ENCODE peak calls at places on chromosomes 6 and 20, in five cellular contexts. V, E, S, K and X are unnamed samples.

GRCh38 chr6:27495386-27496135 is 22.7 kb upstream of the ZNF184 start:
- DNase-seq in V (peak; percentile 33), E (peak; percentile 59), S (peak; percentile 87), K (no peak), X (peak; percentile 81)

GRCh38 chr20:46709459-46710148 is at the start of gene SLC2A10:
- DNase-seq in V (peak; percentile 71), E (peak; percentile 51), S (no peak), K (no peak), X (peak; percentile 72)

GRCh38 chr6:42431356-42431755 is 20.4 kb downstream of the TRERF1 start:
- DNase-seq in V (no peak), E (no peak), S (no peak), K (no peak), X (no peak)

GRCh38 chr6:119879731-119880130 is 530.2 kb upstream of the MAN1A1 start:
- DNase-seq in V (no peak), E (no peak), S (no peak), K (no peak), X (peak; percentile 49)

GRCh38 chr6:16679050-16679449 is 82.2 kb downstream of the ATXN1 start:
- DNase-seq in V (no peak), E (no peak), S (no peak), K (no peak), X (no peak)

GRCh38 chr6:106141441-106142237 is 55.5 kb downstream of the PRDM1 start:
- DNase-seq in V (peak; percentile 55), E (no peak), S (peak; percentile 60), K (peak; percentile 61), X (no peak)

GRCh38 chr20:62523473-62524203 is 47.8 kb upstream of the GATA5 start:
- DNase-seq in V (no peak), E (no peak), S (no peak), K (peak; percentile 69), X (no peak)

GRCh38 chr6:43771858-43772570 is 2.0 kb downstream of the VEGFA start:
- DNase-seq in V (peak; percentile 51), E (peak; percentile 55), S (no peak), K (peak; percentile 82), X (no peak)

GRCh38 chr6:169810066-169810989 is 58.9 kb downstream of the ERMARD start:
- DNase-seq in V (no peak), E (no peak), S (peak; percentile 18), K (peak; percentile 61), X (no peak)

GRCh38 chr6:133701633-133702331 is 187.1 kb upstream of the TCF21 start:
- DNase-seq in V (peak; percentile 7), E (no peak), S (peak; percentile 17), K (no peak), X (no peak)

GRCh38 chr6:14502551-14502950 is 385.0 kb downstream of the CD83 start:
- DNase-seq in V (no peak), E (no peak), S (peak; percentile 63), K (no peak), X (no peak)

GRCh38 chr6:169045486-169045885 is 208.2 kb downstream of the THBS2 start:
- DNase-seq in V (no peak), E (no peak), S (no peak), K (no peak), X (no peak)

GRCh38 chr6:8082954-8083858 is 19.0 kb upstream of the BLOC1S5 start:
- DNase-seq in V (no peak), E (no peak), S (peak; percentile 98), K (no peak), X (peak; percentile 45)

GRCh38 chr6:11804135-11804534 is 25.5 kb upstream of the ADTRP start:
- DNase-seq in V (no peak), E (no peak), S (no peak), K (no peak), X (peak; percentile 23)

GRCh38 chr6:75882734-75883133 is 133.7 kb downstream of the MYO6 start:
- DNase-seq in V (no peak), E (no peak), S (peak; percentile 78), K (no peak), X (peak; percentile 49)

GRCh38 chr6:170042086-170042485 is 248.8 kb downstream of the DLL1 start:
- DNase-seq in V (no peak), E (no peak), S (no peak), K (no peak), X (no peak)

GRCh38 chr6:73969982-73970960 is 274.3 kb downstream of the CD109 start:
- DNase-seq in V (peak; percentile 57), E (peak; percentile 27), S (peak; percentile 70), K (peak; percentile 79), X (peak; percentile 11)

GRCh38 chr6:7911345-7911725 is 747 bp upstream of the TXNDC5 start:
- DNase-seq in V (no peak), E (no peak), S (peak; percentile 64), K (no peak), X (peak; percentile 89)

GRCh38 chr6:143940011-143940597 is 68.0 kb downstream of the PLAGL1 start:
- DNase-seq in V (peak; percentile 59), E (peak; percentile 21), S (peak; percentile 62), K (peak; percentile 86), X (peak; percentile 74)

GRCh38 chr6:39211183-39211582 is 18.1 kb downstream of the KCNK5 start:
- DNase-seq in V (no peak), E (no peak), S (no peak), K (no peak), X (no peak)

GRCh38 chr6:37039958-37040357 is 34.5 kb downstream of the FGD2 start:
- DNase-seq in V (no peak), E (no peak), S (no peak), K (no peak), X (no peak)

GRCh38 chr6:19287928-19288327 is 549.2 kb upstream of the ID4 start:
- DNase-seq in V (no peak), E (no peak), S (no peak), K (no peak), X (no peak)

GRCh38 chr6:158518196-158519127 is 41.4 kb upstream of the TMEM181 start:
- DNase-seq in V (peak; percentile 56), E (peak; percentile 23), S (peak; percentile 77), K (peak; percentile 92), X (peak; percentile 69)

GRCh38 chr6:22271044-22271443 is 25.8 kb downstream of the PRL start:
- DNase-seq in V (no peak), E (no peak), S (no peak), K (no peak), X (no peak)

GRCh38 chr20:52974155-52974554 is 2.0 kb downstream of the TSHZ2 start:
- DNase-seq in V (no peak), E (no peak), S (no peak), K (no peak), X (no peak)

GRCh38 chr20:52972190-52972937 is at the start of gene TSHZ2:
- DNase-seq in V (peak; percentile 77), E (peak; percentile 55), S (peak; percentile 50), K (no peak), X (no peak)

GRCh38 chr20:52972965-52973819 is 1.0 kb downstream of the TSHZ2 start:
- DNase-seq in V (peak; percentile 69), E (no peak), S (no peak), K (no peak), X (no peak)

GRCh38 chr20:52971498-52972189 is 514 bp upstream of the TSHZ2 start:
- DNase-seq in V (no peak), E (no peak), S (no peak), K (no peak), X (no peak)

GRCh38 chr20:52975024-52975732 is 3.0 kb downstream of the TSHZ2 start:
- DNase-seq in V (peak; percentile 47), E (no peak), S (peak; percentile 56), K (no peak), X (no peak)
- H3K27me3 ChIP-seq in V (no peaks in the 10 kb centered on the region), E (peaks cover 17% of the 10 kb centered on the region), S (no peaks in the 10 kb centered on the region), K (no peaks in the 10 kb centered on the region), X (peaks cover 15% of the 10 kb centered on the region)

GRCh38 chr6:115216835-115217234 is 843.9 kb downstream of the FRK start:
- DNase-seq in V (no peak), E (no peak), S (no peak), K (no peak), X (no peak)

GRCh38 chr6:115219645-115220044 is 841.0 kb downstream of the FRK start:
- DNase-seq in V (no peak), E (no peak), S (no peak), K (no peak), X (no peak)

DNA sequence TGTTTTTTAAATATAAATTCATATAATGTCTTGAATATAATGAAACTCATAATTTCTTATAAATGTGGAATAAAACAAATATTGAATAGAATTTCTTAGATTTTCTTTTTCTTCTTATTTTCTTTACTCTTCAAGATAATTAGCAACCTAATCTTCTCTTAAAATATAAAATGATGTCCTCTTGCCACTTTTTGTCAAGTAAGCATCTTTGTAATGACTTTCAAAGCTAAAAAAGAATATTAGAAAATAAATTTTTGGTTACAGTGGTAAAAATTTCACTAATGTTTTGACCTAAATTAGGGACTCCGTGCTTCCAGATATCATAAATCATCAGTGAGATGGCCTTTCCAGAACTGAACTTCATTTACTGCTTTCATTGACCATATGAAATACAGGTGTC is 846.4 kb downstream of the FRK start:
- DNase-seq in V (no peak), E (no peak), S (no peak), K (no peak), X (no peak)
- H3K4me3 ChIP-seq in V (no peak overlapping the region), E (no peak overlapping the region), S (no peak overlapping the region), K (no peak overlapping the region), X (no peak overlapping the region)

DNA sequence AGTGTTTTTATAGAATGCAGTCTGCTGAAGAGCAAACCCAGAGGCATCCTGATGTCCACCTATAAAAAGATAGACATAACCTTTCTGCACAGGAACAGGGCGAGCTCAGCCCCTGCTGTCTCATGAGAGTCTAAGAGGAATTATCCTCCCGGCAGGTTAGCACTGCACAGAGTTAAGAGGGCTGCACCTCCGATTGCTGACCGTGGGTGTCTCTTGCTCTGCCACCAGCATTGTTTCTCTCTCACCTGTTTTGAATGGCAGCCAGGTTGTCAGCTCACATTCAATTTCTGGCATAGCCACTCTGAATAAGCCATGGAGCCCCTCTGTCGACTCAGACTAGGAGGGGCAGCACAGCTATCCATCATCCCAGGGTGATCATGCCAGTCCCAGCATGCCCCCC is 211.2 kb downstream of the PHACTR1 start:
- DNase-seq in V (no peak), E (no peak), S (no peak), K (no peak), X (no peak)
- H3K27me3 ChIP-seq in V (peaks cover 47% of the 10 kb centered on the region), E (peaks cover 10% of the 10 kb centered on the region), S (no peaks in the 10 kb centered on the region), K (no peaks in the 10 kb centered on the region), X (no peaks in the 10 kb centered on the region)

GRCh38 chr6:36024154-36024760 is at the start of gene SLC26A8:
- DNase-seq in V (peak; percentile 20), E (no peak), S (no peak), K (no peak), X (peak; percentile 26)
- H3K4me3 ChIP-seq in V (no peak within 1 kb of the TSS), E (no peak within 1 kb of the TSS), S (no peak within 1 kb of the TSS), K (no peak within 1 kb of the TSS), X (peak within 1 kb of the TSS; percentile 40)

GRCh38 chr20:1993986-1994385 is at the start of gene PDYN:
- DNase-seq in V (no peak), E (no peak), S (no peak), K (no peak), X (no peak)
- H3K27me3 ChIP-seq in V (peaks cover 99% of the 10 kb centered on the region), E (peaks cover 72% of the 10 kb centered on the region), S (peaks cover 23% of the 10 kb centered on the region), K (no peaks in the 10 kb centered on the region), X (no peaks in the 10 kb centered on the region)